ENCODE peak calls at places on chromosomes 11 and 22, in eight cellular contexts. C is ELF-1; Q is stimulated activated CD4-positive, alpha-beta T cell treated with anti-CD3 and anti-CD28 coated beads, Interleukin-12 subunit alpha, Interleukin-12 subunit beta, amount 100 ng/mL, for 4 hours; V is hypothalamus; F is glutamatergic neuron; N is NCI-H2107; Y is GM13976; X is effector memory CD8-positive, alpha-beta T cell. E is an unnamed sample.
A peak's percentile ranks its signal among the peaks of the same experiment; 100 is the strongest.

GRCh38 chr11:112113539-112114457 is 27.1 kb downstream of the SDHD start:
- DNase-seq in V (no peak), F (no peak), Y (peak; percentile 57), N (no peak), Q (no peak), X (no peak), C (peak; percentile 20), E (peak; percentile 61)

GRCh38 chr11:105935791-105936190 is 86.2 kb downstream of the MSANTD4 start:
- DNase-seq in C (no peak), N (no peak), Y (no peak), V (no peak), Q (no peak), F (no peak), X (no peak), E (no peak)

GRCh38 chr11:15157181-15157580 is 42.5 kb downstream of the INSC start:
- DNase-seq in X (no peak), Q (no peak), V (no peak), N (no peak), Y (no peak), C (no peak), F (no peak), E (no peak)

GRCh38 chr11:113874920-113875413 is 405 bp downstream of the USP28 start:
- DNase-seq in Q (peak; percentile 39), C (peak; percentile 47), V (no peak), Y (peak; percentile 67), N (no peak), F (no peak), X (peak; percentile 48), E (no peak)

GRCh38 chr11:72631806-72632731 is 42.2 kb downstream of the PDE2A start:
- DNase-seq in Y (no peak), Q (no peak), V (peak; percentile 34), F (no peak), C (peak; percentile 71), N (no peak), X (no peak), E (no peak)

GRCh38 chr11:22407899-22408298 is 69.7 kb downstream of the SLC17A6 start:
- DNase-seq in Q (no peak), X (no peak), N (no peak), V (no peak), C (no peak), Y (no peak), F (no peak), E (no peak)

GRCh38 chr11:62923634-62924411 is 2.7 kb upstream of the CHRM1 start:
- DNase-seq in X (no peak), Y (no peak), N (no peak), V (peak; percentile 29), C (peak; percentile 57), Q (no peak), F (peak; percentile 47), E (no peak)

GRCh38 chr22:33110562-33111163 is 52.5 kb upstream of the SYN3 start:
- DNase-seq in X (no peak), Q (no peak), C (no peak), V (no peak), N (no peak), Y (no peak), F (no peak), E (no peak)

GRCh38 chr11:88103337-88104206 is 71.7 kb downstream of the RAB38 start:
- DNase-seq in X (peak; percentile 27), Y (peak; percentile 17), Q (peak; percentile 0), N (no peak), F (peak; percentile 40), C (peak; percentile 92), V (no peak), E (peak; percentile 25)

GRCh38 chr22:46984751-46985506 is 222.5 kb downstream of the TBC1D22A start:
- DNase-seq in V (no peak), X (no peak), C (peak; percentile 29), Y (no peak), Q (no peak), N (no peak), F (no peak), E (no peak)

GRCh38 chr22:24049211-24049610 is 38.1 kb downstream of the CABIN1 start:
- DNase-seq in F (no peak), Y (no peak), V (no peak), Q (no peak), X (no peak), C (no peak), N (no peak), E (no peak)

GRCh38 chr11:76667856-76668255 is 2.7 kb downstream of the LRRC32 start:
- DNase-seq in N (no peak), X (no peak), Q (no peak), F (no peak), C (no peak), Y (no peak), V (no peak), E (no peak)

GRCh38 chr11:119928047-119928446 is 199.0 kb upstream of the NECTIN1 start:
- DNase-seq in C (no peak), X (no peak), V (no peak), N (no peak), F (no peak), Y (no peak), Q (no peak), E (no peak)

GRCh38 chr11:23236846-23237550 is 376.7 kb upstream of the CCDC179 start:
- DNase-seq in C (no peak), F (no peak), N (no peak), X (no peak), Y (no peak), Q (no peak), V (no peak), E (no peak)

GRCh38 chr11:27977031-27977430 is 130.9 kb downstream of the KIF18A start:
- DNase-seq in N (no peak), V (no peak), F (no peak), X (no peak), C (no peak), Y (no peak), Q (no peak), E (no peak)

E was measured in GM10248.